ENCODE peak calls at places on chromosomes 4 and X, in five cellular contexts. One of them, this sample, is unnamed.

GRCh38 chrX:149962859-149963757 is 24.8 kb upstream of the EOLA2 start:
- DNase-seq in IMR-90: peak
- DNase-seq in tibial nerve: peak
- DNase-seq in Peyer's patch: peak
- DNase-seq in right atrium auricular region: no peak
- DNase-seq in this sample: no peak

GRCh38 chr4:1767770-1768366 is 25.2 kb upstream of the FGFR3 start:
- DNase-seq in tibial nerve: no peak
- DNase-seq in Peyer's patch: peak
- DNase-seq in IMR-90: peak
- DNase-seq in right atrium auricular region: no peak
- DNase-seq in this sample: no peak

GRCh38 chr4:118396881-118397666 is 44.3 kb upstream of the PRSS12 start:
- DNase-seq in right atrium auricular region: no peak
- DNase-seq in IMR-90: peak
- DNase-seq in Peyer's patch: no peak
- DNase-seq in tibial nerve: no peak
- DNase-seq in this sample: no peak

GRCh38 chr4:8410641-8411271 is 29.8 kb downstream of the ACOX3 start:
- DNase-seq in tibial nerve: peak
- DNase-seq in right atrium auricular region: no peak
- DNase-seq in Peyer's patch: peak
- DNase-seq in IMR-90: peak
- DNase-seq in this sample: no peak

GRCh38 chr4:143616771-143617170 is 83.7 kb downstream of the FREM3 start:
- DNase-seq in Peyer's patch: no peak
- DNase-seq in tibial nerve: no peak
- DNase-seq in right atrium auricular region: no peak
- DNase-seq in IMR-90: no peak
- DNase-seq in this sample: no peak

GRCh38 chr4:76011700-76012387 is 4.5 kb upstream of the CXCL9 start:
- DNase-seq in tibial nerve: no peak
- DNase-seq in Peyer's patch: no peak
- DNase-seq in right atrium auricular region: no peak
- DNase-seq in IMR-90: peak
- DNase-seq in this sample: no peak

GRCh38 chr4:133147922-133148689 is 988 bp upstream of the PCDH10 start:
- DNase-seq in IMR-90: peak
- DNase-seq in Peyer's patch: no peak
- DNase-seq in right atrium auricular region: no peak
- DNase-seq in tibial nerve: no peak
- DNase-seq in this sample: peak

GRCh38 chr4:128686032-128686465 is 123.5 kb upstream of the JADE1 start:
- DNase-seq in tibial nerve: no peak
- DNase-seq in IMR-90: peak
- DNase-seq in Peyer's patch: no peak
- DNase-seq in right atrium auricular region: no peak
- DNase-seq in this sample: no peak

GRCh38 chr4:141339386-141339785 is 118.7 kb downstream of the ZNF330 start:
- DNase-seq in tibial nerve: no peak
- DNase-seq in IMR-90: no peak
- DNase-seq in right atrium auricular region: no peak
- DNase-seq in Peyer's patch: no peak
- DNase-seq in this sample: no peak

GRCh38 chr4:10160280-10160856 is 43.8 kb upstream of the WDR1 start:
- DNase-seq in Peyer's patch: no peak
- DNase-seq in right atrium auricular region: no peak
- DNase-seq in tibial nerve: no peak
- DNase-seq in IMR-90: peak
- DNase-seq in this sample: no peak
- TF ChIP-seq CTCF in Peyer's patch: no peak
- TF ChIP-seq CTCF in right atrium auricular region: peak
- TF ChIP-seq CTCF in tibial nerve: no peak
- TF ChIP-seq CTCF in IMR-90: peak
- TF ChIP-seq CTCF in this sample: peak

GRCh38 chr4:20577702-20578101 is 122.6 kb upstream of the PACRGL start:
- DNase-seq in right atrium auricular region: no peak
- DNase-seq in Peyer's patch: no peak
- DNase-seq in IMR-90: no peak
- DNase-seq in tibial nerve: no peak
- DNase-seq in this sample: no peak
- H3K4me3 ChIP-seq in right atrium auricular region: no peak
- H3K4me3 ChIP-seq in Peyer's patch: no peak
- H3K4me3 ChIP-seq in IMR-90: no peak
- H3K4me3 ChIP-seq in tibial nerve: no peak
- H3K4me3 ChIP-seq in this sample: no peak

DNA sequence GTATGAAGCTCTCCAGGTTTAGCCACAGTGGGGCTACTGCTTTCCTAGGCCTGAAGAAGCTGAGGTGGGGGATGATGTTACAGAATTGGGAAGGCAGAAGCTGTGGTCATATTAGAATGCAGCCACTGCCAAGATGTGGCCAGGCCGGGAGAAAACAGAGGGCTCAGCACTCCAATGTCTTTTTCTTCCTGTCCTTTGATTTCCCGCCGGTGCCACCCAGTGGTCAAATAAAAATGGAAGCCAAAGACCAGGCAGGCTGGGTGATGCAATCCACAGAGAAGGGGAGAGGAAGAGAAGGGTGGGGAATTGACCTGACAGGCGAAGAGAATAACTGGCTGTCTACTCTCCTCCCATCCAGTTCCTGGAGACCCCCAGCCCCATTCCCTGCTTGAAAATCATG is 94.9 kb upstream of the SHISA3 start:
- DNase-seq in tibial nerve: no peak
- DNase-seq in Peyer's patch: no peak
- DNase-seq in right atrium auricular region: no peak
- DNase-seq in IMR-90: peak
- DNase-seq in this sample: no peak
- TF ChIP-seq CTCF in tibial nerve: no peak
- TF ChIP-seq CTCF in Peyer's patch: no peak
- TF ChIP-seq CTCF in right atrium auricular region: no peak
- TF ChIP-seq CTCF in IMR-90: peak
- TF ChIP-seq CTCF in this sample: no peak

GRCh38 chr4:86980230-86980629 is 45.4 kb downstream of the AFF1 start:
- DNase-seq in Peyer's patch: no peak
- DNase-seq in right atrium auricular region: no peak
- DNase-seq in tibial nerve: no peak
- DNase-seq in IMR-90: no peak
- DNase-seq in this sample: no peak
- H3K4me3 ChIP-seq in Peyer's patch: no peak
- H3K4me3 ChIP-seq in right atrium auricular region: no peak
- H3K4me3 ChIP-seq in tibial nerve: no peak
- H3K4me3 ChIP-seq in IMR-90: no peak
- H3K4me3 ChIP-seq in this sample: no peak

GRCh38 chrX:20060961-20061868 is 55.5 kb downstream of the MAP7D2 start:
- DNase-seq in IMR-90: no peak
- DNase-seq in right atrium auricular region: no peak
- DNase-seq in Peyer's patch: peak
- DNase-seq in tibial nerve: no peak
- DNase-seq in this sample: no peak

GRCh38 chrX:20066968-20067708 is 49.6 kb downstream of the MAP7D2 start:
- DNase-seq in IMR-90: peak
- DNase-seq in right atrium auricular region: no peak
- DNase-seq in Peyer's patch: peak
- DNase-seq in tibial nerve: no peak
- DNase-seq in this sample: no peak

GRCh38 chrX:20063153-20063552 is 53.6 kb downstream of the MAP7D2 start:
- DNase-seq in right atrium auricular region: no peak
- DNase-seq in Peyer's patch: no peak
- DNase-seq in IMR-90: no peak
- DNase-seq in tibial nerve: no peak
- DNase-seq in this sample: no peak

GRCh38 chrX:20061869-20062254 is 54.8 kb downstream of the MAP7D2 start:
- DNase-seq in right atrium auricular region: no peak
- DNase-seq in Peyer's patch: no peak
- DNase-seq in IMR-90: peak
- DNase-seq in tibial nerve: no peak
- DNase-seq in this sample: no peak

GRCh38 chrX:20063716-20064351 is 52.9 kb downstream of the MAP7D2 start:
- DNase-seq in right atrium auricular region: no peak
- DNase-seq in tibial nerve: no peak
- DNase-seq in IMR-90: peak
- DNase-seq in Peyer's patch: no peak
- DNase-seq in this sample: no peak
- TF ChIP-seq CTCF in right atrium auricular region: no peak
- TF ChIP-seq CTCF in tibial nerve: no peak
- TF ChIP-seq CTCF in IMR-90: no peak
- TF ChIP-seq CTCF in Peyer's patch: no peak
- TF ChIP-seq CTCF in this sample: no peak

This sample was measured in ascending aorta.